ENCODE peak calls at places on chromosomes 7 and 10, in seven cellular contexts. One of them, this sample, is unnamed.

GRCh38 chr7:46032936-46033335 is 111.9 kb upstream of the IGFBP3 start:
- DNase-seq in choroid plexus epithelial cell: peak
- DNase-seq in fibroblast of the aortic adventitia: peak
- DNase-seq in fibroblast of mammary gland: peak
- DNase-seq in A549: no peak
- DNase-seq in AG04450: no peak
- DNase-seq in transverse colon: no peak
- DNase-seq in this sample: no peak

GRCh38 chr10:90530526-90530925 is 327.3 kb downstream of the HTR7 start:
- DNase-seq in A549: no peak
- DNase-seq in fibroblast of mammary gland: peak
- DNase-seq in choroid plexus epithelial cell: peak
- DNase-seq in fibroblast of the aortic adventitia: peak
- DNase-seq in transverse colon: no peak
- DNase-seq in AG04450: no peak
- DNase-seq in this sample: peak

GRCh38 chr7:91551377-91552175 is 287.3 kb downstream of the FZD1 start:
- DNase-seq in transverse colon: no peak
- DNase-seq in choroid plexus epithelial cell: no peak
- DNase-seq in fibroblast of the aortic adventitia: no peak
- DNase-seq in AG04450: no peak
- DNase-seq in A549: no peak
- DNase-seq in fibroblast of mammary gland: no peak
- DNase-seq in this sample: no peak

GRCh38 chr10:98433881-98434732 is 12.6 kb downstream of the HPS1 start:
- DNase-seq in fibroblast of mammary gland: peak
- DNase-seq in fibroblast of the aortic adventitia: no peak
- DNase-seq in transverse colon: no peak
- DNase-seq in AG04450: peak
- DNase-seq in A549: no peak
- DNase-seq in choroid plexus epithelial cell: peak
- DNase-seq in this sample: no peak

GRCh38 chr7:27245798-27246691 is 3.4 kb downstream of the EVX1 start:
- DNase-seq in fibroblast of mammary gland: no peak
- DNase-seq in fibroblast of the aortic adventitia: no peak
- DNase-seq in choroid plexus epithelial cell: no peak
- DNase-seq in AG04450: no peak
- DNase-seq in transverse colon: peak
- DNase-seq in A549: no peak
- DNase-seq in this sample: no peak

GRCh38 chr10:116699783-116700150 is 42.6 kb downstream of the HSPA12A start:
- DNase-seq in fibroblast of the aortic adventitia: no peak
- DNase-seq in fibroblast of mammary gland: no peak
- DNase-seq in A549: no peak
- DNase-seq in transverse colon: no peak
- DNase-seq in choroid plexus epithelial cell: no peak
- DNase-seq in AG04450: no peak
- DNase-seq in this sample: no peak

GRCh38 chr7:143936087-143937009 is 1.3 kb downstream of the OR2F2 start:
- DNase-seq in fibroblast of the aortic adventitia: peak
- DNase-seq in fibroblast of mammary gland: peak
- DNase-seq in transverse colon: no peak
- DNase-seq in AG04450: peak
- DNase-seq in choroid plexus epithelial cell: peak
- DNase-seq in A549: no peak
- DNase-seq in this sample: peak

GRCh38 chr7:13829914-13830603 is 159.4 kb downstream of the ETV1 start:
- DNase-seq in fibroblast of mammary gland: peak
- DNase-seq in fibroblast of the aortic adventitia: peak
- DNase-seq in choroid plexus epithelial cell: peak
- DNase-seq in A549: no peak
- DNase-seq in AG04450: peak
- DNase-seq in transverse colon: no peak
- DNase-seq in this sample: peak

GRCh38 chr10:8453587-8453986 is 399.1 kb downstream of the GATA3 start:
- DNase-seq in fibroblast of mammary gland: no peak
- DNase-seq in fibroblast of the aortic adventitia: peak
- DNase-seq in AG04450: no peak
- DNase-seq in A549: no peak
- DNase-seq in choroid plexus epithelial cell: no peak
- DNase-seq in transverse colon: no peak
- DNase-seq in this sample: no peak

GRCh38 chr10:104650072-104650471 is 9.0 kb downstream of the SORCS3 start:
- DNase-seq in choroid plexus epithelial cell: no peak
- DNase-seq in fibroblast of mammary gland: no peak
- DNase-seq in A549: no peak
- DNase-seq in AG04450: no peak
- DNase-seq in transverse colon: no peak
- DNase-seq in fibroblast of the aortic adventitia: no peak
- DNase-seq in this sample: no peak
- TF ChIP-seq CTCF in choroid plexus epithelial cell: no peak
- TF ChIP-seq CTCF in fibroblast of mammary gland: peak
- TF ChIP-seq CTCF in A549: no peak
- TF ChIP-seq CTCF in AG04450: peak
- TF ChIP-seq CTCF in transverse colon: no peak
- TF ChIP-seq CTCF in fibroblast of the aortic adventitia: peak
- TF ChIP-seq CTCF in this sample: peak

DNA sequence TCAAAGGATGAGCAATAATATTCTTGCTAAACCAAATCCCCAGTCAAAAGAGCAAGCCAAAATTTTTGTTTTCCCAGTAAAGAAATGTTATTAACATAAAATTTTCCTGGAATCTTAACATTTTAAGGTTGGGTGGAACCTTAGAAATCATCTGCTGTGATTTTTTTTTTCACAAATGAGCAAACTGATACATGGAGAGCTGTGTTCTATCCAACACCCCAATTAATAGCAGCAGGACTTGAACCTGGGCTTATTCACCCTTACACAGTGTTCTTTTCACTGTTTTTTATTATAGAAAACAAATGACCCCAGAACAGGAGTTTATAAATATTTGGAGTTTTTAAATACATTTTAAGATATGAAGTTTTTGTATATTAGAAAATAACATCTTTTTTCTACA is 185.3 kb upstream of the VIPR2 start:
- DNase-seq in AG04450: no peak
- DNase-seq in fibroblast of the aortic adventitia: no peak
- DNase-seq in fibroblast of mammary gland: no peak
- DNase-seq in A549: no peak
- DNase-seq in choroid plexus epithelial cell: no peak
- DNase-seq in transverse colon: no peak
- DNase-seq in this sample: no peak
- H3K4me3 ChIP-seq in AG04450: no peak
- H3K4me3 ChIP-seq in fibroblast of the aortic adventitia: no peak
- H3K4me3 ChIP-seq in fibroblast of mammary gland: no peak
- H3K4me3 ChIP-seq in A549: no peak
- H3K4me3 ChIP-seq in choroid plexus epithelial cell: no peak
- H3K4me3 ChIP-seq in transverse colon: no peak
- H3K4me3 ChIP-seq in this sample: no peak

GRCh38 chr10:29658984-29659769 is 24.4 kb upstream of the SVIL start:
- DNase-seq in A549: peak
- DNase-seq in fibroblast of mammary gland: peak
- DNase-seq in fibroblast of the aortic adventitia: peak
- DNase-seq in choroid plexus epithelial cell: peak
- DNase-seq in transverse colon: peak
- DNase-seq in AG04450: peak
- DNase-seq in this sample: peak
- TF ChIP-seq CTCF in A549: no peak
- TF ChIP-seq CTCF in fibroblast of mammary gland: peak
- TF ChIP-seq CTCF in fibroblast of the aortic adventitia: peak
- TF ChIP-seq CTCF in choroid plexus epithelial cell: peak
- TF ChIP-seq CTCF in transverse colon: peak
- TF ChIP-seq CTCF in AG04450: peak
- TF ChIP-seq CTCF in this sample: peak

DNA sequence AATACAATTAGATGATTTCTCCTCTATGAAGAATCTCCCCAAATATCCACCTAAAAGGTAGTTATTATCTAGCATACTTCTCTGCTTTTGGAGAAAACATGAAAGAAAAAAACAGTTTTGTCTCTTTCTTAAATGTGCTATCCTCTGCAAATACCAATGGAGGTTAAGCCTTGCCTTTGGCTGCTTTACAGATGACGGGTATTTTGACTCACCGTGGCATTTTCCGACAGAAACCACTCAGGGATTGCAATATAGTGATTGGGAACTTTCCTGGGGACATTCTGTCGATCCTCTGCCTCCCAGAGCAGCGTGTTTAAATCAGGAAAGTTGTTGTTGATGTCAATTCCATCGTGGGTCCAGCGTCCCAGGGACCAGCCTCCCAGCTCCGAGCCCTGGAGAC is 100.6 kb downstream of the GPR26 start:
- DNase-seq in choroid plexus epithelial cell: no peak
- DNase-seq in transverse colon: no peak
- DNase-seq in AG04450: no peak
- DNase-seq in fibroblast of mammary gland: no peak
- DNase-seq in A549: no peak
- DNase-seq in fibroblast of the aortic adventitia: peak
- DNase-seq in this sample: no peak
- H3K4me3 ChIP-seq in choroid plexus epithelial cell: no peak
- H3K4me3 ChIP-seq in transverse colon: no peak
- H3K4me3 ChIP-seq in AG04450: no peak
- H3K4me3 ChIP-seq in fibroblast of mammary gland: no peak
- H3K4me3 ChIP-seq in A549: no peak
- H3K4me3 ChIP-seq in fibroblast of the aortic adventitia: no peak
- H3K4me3 ChIP-seq in this sample: no peak